ENCODE peak calls at places on chromosomes 5 and 9, in five cellular contexts. U is HCT116, V is cardiac muscle cell, K is prostate gland, Z is AG04450. B is an unnamed sample.

GRCh38 chr5:145718956-145719355 is 116.2 kb downstream of the PRELID2 start:
- DNase-seq in U (peak), V (peak), K (no peak), Z (peak), B (peak)

GRCh38 chr9:23258569-23258968 is 567.5 kb downstream of the ELAVL2 start:
- DNase-seq in U (no peak), V (no peak), K (no peak), Z (no peak), B (no peak)

GRCh38 chr9:34651286-34651685 is 699 bp upstream of the IL11RA start:
- DNase-seq in U (no peak), V (peak), K (no peak), Z (no peak), B (no peak)

GRCh38 chr5:78808818-78809217 is 160.2 kb upstream of the LHFPL2 start:
- DNase-seq in U (no peak), V (no peak), K (no peak), Z (no peak), B (no peak)

GRCh38 chr5:132446621-132447020 is 44.0 kb downstream of the IRF1 start:
- DNase-seq in U (no peak), V (peak), K (peak), Z (no peak), B (no peak)

GRCh38 chr5:150788974-150789373 is 10.4 kb downstream of the SMIM3 start:
- DNase-seq in U (no peak), V (no peak), K (no peak), Z (no peak), B (no peak)

GRCh38 chr5:173809014-173809413 is 79.1 kb upstream of the CPEB4 start:
- DNase-seq in U (no peak), V (no peak), K (no peak), Z (no peak), B (no peak)

GRCh38 chr5:73412597-73412988 is 36.0 kb downstream of the FOXD1 start:
- DNase-seq in U (no peak), V (no peak), K (no peak), Z (no peak), B (no peak)

GRCh38 chr5:43039468-43040286 is 442 bp downstream of the ANXA2R start:
- DNase-seq in U (peak), V (peak), K (peak), Z (no peak), B (no peak)

GRCh38 chr9:12822111-12822510 is 47.3 kb downstream of the LURAP1L start:
- DNase-seq in U (no peak), V (no peak), K (no peak), Z (no peak), B (no peak)

GRCh38 chr5:68644971-68645370 is 429.4 kb downstream of the PIK3R1 start:
- DNase-seq in U (no peak), V (no peak), K (no peak), Z (no peak), B (no peak)

GRCh38 chr5:139451878-139452660 is 10.5 kb downstream of the ECSCR start:
- DNase-seq in U (no peak), V (no peak), K (no peak), Z (no peak), B (no peak)

GRCh38 chr5:10671041-10672008 is 89.7 kb downstream of the DAP start:
- DNase-seq in U (no peak), V (peak), K (no peak), Z (no peak), B (no peak)

GRCh38 chr5:112216140-112216539 is 202.9 kb downstream of the EPB41L4A start:
- DNase-seq in U (no peak), V (no peak), K (no peak), Z (no peak), B (no peak)

GRCh38 chr9:109968702-109969450 is 188.9 kb downstream of the PALM2AKAP2 start:
- DNase-seq in U (no peak), V (peak), K (no peak), Z (no peak), B (no peak)

GRCh38 chr9:7336356-7337075 is 463.1 kb downstream of the DMAC1 start:
- DNase-seq in U (no peak), V (peak), K (no peak), Z (no peak), B (no peak)

GRCh38 chr9:72894342-72894741 is 58.5 kb downstream of the ALDH1A1 start:
- DNase-seq in U (no peak), V (no peak), K (no peak), Z (no peak), B (peak)

GRCh38 chr5:72209515-72210115 is 102.3 kb downstream of the MAP1B start:
- DNase-seq in U (no peak), V (peak), K (peak), Z (no peak), B (peak)

DNA sequence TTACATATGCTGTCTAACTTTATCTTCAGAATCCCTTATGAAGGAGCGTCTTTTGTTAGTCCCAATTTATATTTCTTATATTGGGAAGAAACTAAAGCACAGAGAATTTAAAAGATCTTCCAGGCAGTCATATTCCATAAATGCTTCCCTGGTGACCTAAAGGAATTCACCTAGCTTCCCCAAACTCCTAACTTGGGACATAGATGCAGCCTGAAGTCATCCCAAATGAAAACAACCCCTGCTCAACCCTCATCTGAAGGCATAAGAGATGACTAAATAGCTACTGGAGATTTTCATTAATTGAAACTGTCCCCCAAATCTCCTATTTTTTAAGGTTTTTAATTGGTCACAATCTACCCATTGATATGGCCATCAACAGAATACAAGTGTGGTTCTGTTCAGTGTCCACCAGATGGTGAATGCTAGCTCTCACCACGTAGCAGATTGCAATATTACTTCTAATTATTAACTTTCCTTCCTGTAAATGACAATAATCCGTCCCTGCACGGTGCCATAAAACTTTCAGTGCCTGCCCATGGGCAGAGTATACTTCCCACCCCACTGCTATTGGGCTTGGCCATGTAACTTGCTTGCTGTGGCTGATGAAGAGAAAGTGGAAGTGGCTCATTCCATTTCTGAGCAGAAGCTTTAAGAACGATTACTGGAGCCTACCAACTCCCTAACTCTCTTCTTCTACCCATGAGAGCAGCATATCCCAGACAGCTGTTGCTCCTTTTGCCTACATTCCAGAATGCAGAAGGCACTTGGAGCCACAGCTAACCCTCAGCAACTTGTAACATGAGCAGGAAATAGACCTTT is 18.7 kb downstream of the PRUNE2 start:
- DNase-seq in U (no peak), V (no peak), K (no peak), Z (no peak), B (no peak)
- TF ChIP-seq CTCF in U (no peak), V (no peak), K (no peak), Z (peak), B (no peak)

GRCh38 chr9:85599540-85600140 is 142.1 kb downstream of the AGTPBP1 start:
- DNase-seq in U (no peak), V (peak), K (no peak), Z (no peak), B (no peak)
- H3K4me3 ChIP-seq in U (no peak), V (no peak), K (no peak), Z (no peak), B (no peak)

GRCh38 chr5:92378961-92379611 is 996.0 kb upstream of the ARRDC3 start:
- DNase-seq in U (no peak), V (peak), K (no peak), Z (no peak), B (no peak)
- TF ChIP-seq CTCF in U (no peak), V (no peak), K (no peak), Z (no peak), B (no peak)

DNA sequence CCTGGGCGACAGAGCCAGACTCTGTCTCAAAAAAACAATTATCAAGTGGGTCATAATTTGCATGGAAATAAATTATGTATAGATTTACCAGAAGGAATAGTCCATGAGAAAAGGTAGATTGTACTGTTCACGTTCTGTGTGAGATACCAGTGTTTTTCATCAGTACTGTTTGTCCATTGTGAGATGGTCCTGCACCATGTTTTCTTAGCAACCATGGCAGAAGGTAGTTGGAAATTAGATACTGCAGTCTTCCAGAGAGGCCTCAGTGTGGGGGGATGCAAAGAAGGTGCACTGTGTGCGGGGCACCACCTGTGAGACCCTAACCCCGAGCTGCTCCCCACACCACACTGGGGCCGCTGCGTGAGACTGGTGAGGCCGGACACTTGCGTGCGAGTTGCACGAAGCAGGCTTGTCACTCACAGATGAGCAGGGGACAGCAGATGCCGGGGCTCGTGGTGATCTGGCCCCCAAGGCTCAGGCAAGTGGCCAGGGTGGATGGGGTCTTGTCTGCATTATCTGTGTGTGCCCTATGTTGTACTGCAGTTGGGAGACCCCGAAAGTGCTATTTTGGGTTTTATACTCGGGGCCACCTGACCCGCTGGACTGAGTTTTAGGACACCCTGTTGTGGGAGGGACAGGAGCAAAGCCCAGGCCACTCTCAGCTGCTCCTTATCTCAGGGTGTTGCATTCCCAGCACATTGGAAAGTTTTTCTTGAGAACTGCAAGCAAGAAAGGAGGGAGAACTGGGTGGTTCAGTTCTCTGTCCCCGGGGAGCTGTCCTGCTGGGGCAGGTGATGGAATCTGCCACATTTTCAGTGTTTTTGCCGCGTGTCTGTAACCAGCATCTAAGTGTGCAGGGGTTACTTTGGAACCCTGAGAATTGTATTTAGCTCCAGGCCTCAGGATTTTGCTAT is 61.9 kb downstream of the EHMT1 start:
- DNase-seq in U (no peak), V (no peak), K (no peak), Z (no peak), B (no peak)
- H3K4me3 ChIP-seq in U (no peak), V (no peak), K (no peak), Z (no peak), B (no peak)

DNA sequence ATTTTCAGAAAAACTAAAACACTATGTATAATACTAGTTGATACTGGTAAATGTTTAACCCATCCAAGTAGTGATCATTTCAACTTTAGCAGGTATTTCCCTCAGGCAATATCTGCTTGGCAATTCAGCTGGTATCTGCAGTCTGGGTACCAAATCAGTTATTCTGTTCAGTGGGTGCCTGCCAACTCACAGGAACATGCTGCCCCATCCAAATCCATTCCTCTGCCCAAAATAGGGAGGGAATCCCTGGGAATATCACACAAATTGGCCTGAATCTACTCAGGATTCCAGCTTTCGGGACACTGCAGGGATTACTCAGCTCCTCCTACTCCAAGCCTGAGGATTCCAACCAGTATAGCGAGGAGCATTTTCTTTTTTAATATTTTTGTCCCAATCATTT is 61.7 kb upstream of the PDE4D start:
- DNase-seq in U (no peak), V (no peak), K (no peak), Z (no peak), B (no peak)
- TF ChIP-seq CTCF in U (no peak), V (no peak), K (no peak), Z (no peak), B (no peak)

DNA sequence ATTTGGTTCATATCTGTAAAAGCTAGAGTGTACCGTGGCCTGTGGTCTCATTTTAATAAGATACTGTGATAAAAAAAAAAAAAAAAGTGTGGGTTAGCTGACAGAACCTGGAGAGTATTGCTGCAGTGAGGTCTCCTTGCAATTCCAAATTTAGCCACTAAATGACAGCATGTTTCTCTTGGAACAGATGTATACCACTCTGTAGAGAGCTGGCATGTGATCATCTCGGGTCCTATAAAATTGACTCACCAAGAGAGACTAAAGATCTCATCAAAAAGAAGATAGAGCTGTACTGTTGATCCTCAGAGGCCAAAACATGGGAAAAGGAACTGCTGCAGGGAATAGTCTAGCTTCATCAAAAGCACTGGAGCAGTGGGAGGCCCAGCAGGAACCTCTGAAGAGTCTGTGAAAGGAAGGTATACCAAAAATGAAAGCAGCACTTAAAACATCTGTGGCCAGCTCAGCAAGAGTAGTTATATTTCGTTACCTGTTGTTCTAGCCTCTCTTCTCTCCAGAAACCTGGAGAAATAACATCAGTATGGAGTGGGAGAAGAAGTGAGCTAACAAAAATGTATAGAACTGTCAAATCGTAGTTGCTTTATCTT is 826.8 kb downstream of the EFNA5 start:
- DNase-seq in U (peak), V (peak), K (no peak), Z (no peak), B (no peak)
- H3K4me3 ChIP-seq in U (no peak), V (no peak), K (no peak), Z (no peak), B (no peak)

GRCh38 chr9:121568541-121569265 is 69.1 kb upstream of the GGTA1 start:
- DNase-seq in U (no peak), V (peak), K (no peak), Z (no peak), B (peak)

GRCh38 chr9:121568101-121568460 is 68.4 kb upstream of the GGTA1 start:
- DNase-seq in U (no peak), V (peak), K (no peak), Z (no peak), B (no peak)

GRCh38 chr9:121566401-121567141 is 66.9 kb upstream of the GGTA1 start:
- DNase-seq in U (no peak), V (peak), K (no peak), Z (no peak), B (no peak)

GRCh38 chr9:121569266-121569648 is 69.6 kb upstream of the GGTA1 start:
- DNase-seq in U (no peak), V (no peak), K (no peak), Z (no peak), B (no peak)

DNA sequence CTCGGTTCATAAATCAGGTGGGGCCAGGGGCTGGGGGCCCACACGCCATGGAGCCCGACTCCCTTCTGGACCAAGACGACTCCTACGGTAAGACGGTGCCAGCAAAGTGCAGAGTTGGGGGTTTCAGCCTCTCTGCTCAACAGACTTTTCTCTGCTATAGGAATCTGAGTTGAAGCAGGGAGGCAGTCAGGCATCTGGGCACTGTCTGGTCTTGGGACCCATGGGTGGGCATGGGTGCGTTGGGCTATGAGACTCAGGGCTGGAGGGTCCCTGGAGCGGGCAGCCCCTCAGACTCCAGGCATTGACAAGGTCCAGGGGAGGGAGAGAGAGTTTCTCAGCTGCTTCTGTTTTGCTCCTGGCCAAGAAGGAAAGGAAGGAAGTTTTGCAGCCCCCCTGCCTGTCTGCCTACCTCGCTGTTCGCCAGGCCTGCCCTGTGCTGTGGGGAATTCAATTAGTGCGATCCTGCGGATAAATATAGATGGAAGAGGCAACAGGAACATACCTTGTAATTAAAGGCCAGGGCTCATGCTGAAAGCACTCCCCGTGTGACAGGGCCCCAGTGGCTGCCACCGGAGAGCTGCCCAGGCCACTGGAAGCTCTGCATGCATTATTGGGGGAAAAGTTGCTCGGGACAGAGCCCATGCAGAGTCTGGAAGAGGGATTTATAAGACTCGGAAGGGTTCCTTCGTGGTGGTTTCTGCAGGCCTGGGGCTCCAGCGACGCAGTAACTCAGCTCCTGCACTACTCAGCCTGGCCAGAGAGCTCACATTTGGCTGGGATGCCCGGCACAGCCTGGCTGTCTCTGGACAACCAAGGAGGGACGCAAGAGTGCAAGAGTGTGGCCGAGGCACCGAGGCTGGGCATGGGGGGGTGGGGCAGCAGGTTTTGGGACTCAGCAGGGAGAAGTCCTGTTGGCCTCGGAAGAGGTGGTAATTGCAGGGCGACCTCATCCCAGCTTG is 67.8 kb upstream of the GGTA1 start:
- DNase-seq in U (no peak), V (peak), K (no peak), Z (no peak), B (no peak)
- TF ChIP-seq CTCF in U (no peak), V (no peak), K (no peak), Z (no peak), B (no peak)

GRCh38 chr9:114096041-114096511 is 3.0 kb downstream of the KIF12 start:
- DNase-seq in U (no peak), V (no peak), K (no peak), Z (no peak), B (no peak)

GRCh38 chr9:114096866-114097612 is 2.1 kb downstream of the KIF12 start:
- DNase-seq in U (no peak), V (no peak), K (no peak), Z (no peak), B (no peak)

GRCh38 chr9:114098021-114098659 is 952 bp downstream of the KIF12 start:
- DNase-seq in U (peak), V (no peak), K (peak), Z (no peak), B (no peak)

GRCh38 chr9:114098660-114099522 is at the start of gene KIF12:
- DNase-seq in U (peak), V (no peak), K (peak), Z (no peak), B (no peak)

DNA sequence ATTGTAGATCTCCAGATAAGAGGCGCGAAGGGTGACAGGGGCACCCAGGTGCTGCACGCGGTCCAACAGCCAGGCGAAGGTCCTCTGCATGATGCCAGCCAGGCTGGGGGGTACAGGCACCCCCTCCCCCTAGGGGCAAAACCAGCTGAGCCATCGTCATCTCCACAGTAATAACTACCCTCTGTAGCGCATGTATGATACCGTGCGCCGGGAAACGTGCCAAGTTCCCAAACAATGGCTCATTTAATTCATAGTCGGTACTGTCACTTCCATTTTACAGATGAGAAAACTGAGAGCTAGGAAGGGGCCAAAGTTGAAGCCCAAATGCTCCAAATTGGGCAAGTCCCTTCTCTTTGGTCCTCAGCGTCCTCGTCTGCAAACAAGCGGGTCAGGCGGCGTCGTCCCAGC is 1.5 kb downstream of the KIF12 start:
- DNase-seq in U (no peak), V (peak), K (no peak), Z (no peak), B (no peak)
- H3K4me3 ChIP-seq in U (peak), V (peak), K (peak), Z (peak), B (peak)

DNA sequence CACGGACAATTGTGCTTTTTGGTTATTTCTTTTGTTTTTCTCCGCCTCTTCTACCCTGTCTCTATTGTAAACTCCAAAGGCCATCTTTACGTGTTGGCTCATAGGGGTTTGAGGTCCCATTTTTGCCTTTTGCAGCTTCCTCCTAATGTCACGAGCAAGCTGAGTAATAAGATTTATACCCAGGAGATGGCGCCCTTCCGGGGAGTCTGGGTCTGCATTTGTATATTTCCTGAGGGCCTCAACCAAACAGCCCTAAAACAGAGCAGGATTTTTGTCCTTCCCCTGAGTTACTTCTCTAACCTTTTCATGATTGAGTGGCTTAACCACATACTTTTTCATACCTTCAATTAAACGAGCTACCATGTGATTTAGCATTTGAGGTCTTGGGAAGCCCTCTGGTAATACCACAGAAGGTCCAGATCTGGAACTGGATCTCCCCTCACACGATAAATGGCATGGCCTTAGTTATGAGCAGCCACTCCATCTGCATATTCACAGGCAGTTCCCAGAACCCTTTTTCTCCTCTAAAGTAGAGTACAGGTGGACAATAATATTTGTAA is 11.2 kb upstream of the CFAP95 start:
- DNase-seq in U (peak), V (peak), K (no peak), Z (no peak), B (no peak)
- TF ChIP-seq CTCF in U (peak), V (peak), K (no peak), Z (peak), B (peak)